ENCODE peak calls at places on chromosome 11, in nine cellular contexts. K is H1, P is AG09319, L is HFF-Myc, E is mammary epithelial cell, W is Panc1, D is AG09309, A is PC-9, T is neural crest cell. N is an unnamed sample.

GRCh38 chr11:128802358-128802981 is 64.6 kb downstream of the KCNJ1 start:
- DNase-seq in K (peak), P (no peak), L (no peak), E (peak), W (peak), D (no peak), A (no peak), T (peak), N (peak)

GRCh38 chr11:113189909-113190667 is 124.3 kb upstream of the TTC12 start:
- DNase-seq in K (no peak), P (peak), L (peak), E (peak), W (no peak), D (peak), A (peak), T (no peak), N (no peak)

GRCh38 chr11:39807904-39808303 is 1651.5 kb downstream of the LRRC4C start:
- DNase-seq in K (no peak), P (no peak), L (no peak), E (no peak), W (no peak), D (no peak), A (no peak), T (no peak), N (no peak)

GRCh38 chr11:6962141-6962540 is 35.9 kb downstream of the ZNF215 start:
- DNase-seq in K (no peak), P (no peak), L (no peak), E (no peak), W (no peak), D (no peak), A (no peak), T (no peak), N (no peak)

GRCh38 chr11:12052676-12053605 is 44.5 kb upstream of the DKK3 start:
- DNase-seq in K (no peak), P (no peak), L (no peak), E (peak), W (no peak), D (no peak), A (no peak), T (no peak), N (peak)

GRCh38 chr11:125494987-125495725 is 909 bp downstream of the FEZ1 start:
- DNase-seq in K (peak), P (no peak), L (no peak), E (peak), W (no peak), D (no peak), A (no peak), T (peak), N (peak)

GRCh38 chr11:3220521-3221407 is 2.2 kb upstream of the MRGPRG start:
- DNase-seq in K (peak), P (no peak), L (no peak), E (no peak), W (no peak), D (no peak), A (no peak), T (no peak), N (no peak)

GRCh38 chr11:79431535-79431934 is 9.3 kb downstream of the TENM4 start:
- DNase-seq in K (no peak), P (no peak), L (no peak), E (peak), W (no peak), D (no peak), A (no peak), T (no peak), N (no peak)

GRCh38 chr11:41799747-41800146 is 340.3 kb upstream of the LRRC4C start:
- DNase-seq in K (no peak), P (no peak), L (no peak), E (no peak), W (no peak), D (no peak), A (no peak), T (no peak), N (no peak)

DNA sequence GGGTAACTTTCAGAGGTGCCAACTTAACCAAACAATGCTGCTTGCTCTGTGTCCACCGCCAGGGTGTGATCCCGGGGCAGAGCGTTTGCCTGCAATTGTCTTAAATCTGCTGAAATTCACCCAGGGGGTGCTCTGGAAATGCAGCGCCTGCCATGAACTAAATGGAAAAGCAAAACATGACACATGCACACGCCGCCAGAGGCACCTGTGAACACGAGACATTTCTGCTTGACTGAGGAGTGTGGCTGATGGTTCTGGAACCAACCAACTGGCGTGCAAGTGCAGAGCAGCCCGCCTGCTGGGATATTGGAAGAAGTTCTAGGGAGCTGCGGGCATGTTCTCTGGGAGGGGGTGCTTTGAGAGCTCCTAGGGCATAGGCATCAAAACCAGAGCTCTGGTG is 30.4 kb downstream of the DSCAML1 start:
- DNase-seq in K (no peak), P (no peak), L (no peak), E (no peak), W (no peak), D (no peak), A (no peak), T (no peak), N (no peak)
- TF ChIP-seq CTCF in K (no peak), P (no peak), L (no peak), E (no peak), W (no peak), D (no peak), A (no peak), T (no peak), N (no peak)

GRCh38 chr11:120182790-120183491 is 27.9 kb upstream of the OAF start:
- DNase-seq in K (peak), P (no peak), L (no peak), E (no peak), W (no peak), D (no peak), A (no peak), T (no peak), N (no peak)
- TF ChIP-seq CTCF in K (peak), P (peak), L (peak), E (peak), W (peak), D (peak), A (peak), T (peak), N (no peak)

DNA sequence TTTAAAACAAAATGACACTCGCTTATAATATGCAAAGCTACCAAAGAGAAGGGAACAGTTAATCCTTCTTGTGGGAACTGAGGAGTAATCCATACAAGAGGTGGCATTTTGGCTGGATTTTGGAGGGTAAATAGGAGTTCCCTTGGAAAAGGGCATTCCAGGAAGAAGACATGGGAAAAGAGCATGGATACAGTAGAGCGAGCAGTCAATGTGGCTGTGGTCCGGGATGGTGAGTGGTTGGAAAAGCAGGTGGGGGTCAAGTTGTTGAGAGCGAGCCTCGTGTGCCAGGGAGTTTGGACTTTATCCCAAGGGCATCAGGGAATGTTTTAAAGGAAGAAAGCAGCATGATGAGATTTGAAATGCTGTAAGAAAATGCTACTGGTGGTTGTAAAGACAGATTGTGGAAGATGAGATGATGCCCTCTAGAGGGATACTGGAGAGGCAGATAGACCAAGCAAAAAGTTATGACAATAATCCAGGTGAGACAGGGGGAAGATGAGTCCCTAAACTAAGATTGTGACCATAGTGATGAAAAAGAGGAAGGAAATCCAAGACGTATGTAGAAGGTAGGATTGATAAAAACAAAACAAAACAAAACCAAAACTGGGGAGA is 3.8 kb upstream of the MMP7 start:
- DNase-seq in K (no peak), P (no peak), L (no peak), E (no peak), W (no peak), D (no peak), A (no peak), T (no peak), N (no peak)
- TF ChIP-seq CTCF in K (no peak), P (peak), L (no peak), E (peak), W (peak), D (peak), A (peak), T (no peak), N (no peak)

GRCh38 chr11:57476883-57477506 is 16.7 kb downstream of the RTN4RL2 start:
- DNase-seq in K (peak), P (no peak), L (no peak), E (peak), W (no peak), D (no peak), A (peak), T (no peak), N (peak)
- TF ChIP-seq CTCF in K (peak), P (peak), L (peak), E (peak), W (peak), D (peak), A (peak), T (peak), N (peak)

GRCh38 chr11:84800755-84801346 is 826.3 kb downstream of the DLG2 start:
- DNase-seq in K (no peak), P (peak), L (peak), E (peak), W (no peak), D (peak), A (peak), T (no peak), N (peak)
- TF ChIP-seq CTCF in K (no peak), P (peak), L (peak), E (peak), W (peak), D (peak), A (peak), T (peak), N (no peak)

GRCh38 chr11:27700351-27701261 is at the start of gene BDNF:
- DNase-seq in K (peak), P (no peak), L (no peak), E (no peak), W (no peak), D (no peak), A (no peak), T (no peak), N (peak)

GRCh38 chr11:27710536-27710935 is 10.3 kb upstream of the BDNF start:
- DNase-seq in K (no peak), P (no peak), L (no peak), E (no peak), W (no peak), D (no peak), A (no peak), T (no peak), N (no peak)

GRCh38 chr11:27703453-27703852 is 3.2 kb upstream of the BDNF start:
- DNase-seq in K (no peak), P (no peak), L (no peak), E (no peak), W (no peak), D (no peak), A (no peak), T (no peak), N (no peak)

GRCh38 chr11:27701262-27702105 is 1.2 kb upstream of the BDNF start:
- DNase-seq in K (no peak), P (peak), L (no peak), E (no peak), W (no peak), D (peak), A (no peak), T (no peak), N (peak)

DNA sequence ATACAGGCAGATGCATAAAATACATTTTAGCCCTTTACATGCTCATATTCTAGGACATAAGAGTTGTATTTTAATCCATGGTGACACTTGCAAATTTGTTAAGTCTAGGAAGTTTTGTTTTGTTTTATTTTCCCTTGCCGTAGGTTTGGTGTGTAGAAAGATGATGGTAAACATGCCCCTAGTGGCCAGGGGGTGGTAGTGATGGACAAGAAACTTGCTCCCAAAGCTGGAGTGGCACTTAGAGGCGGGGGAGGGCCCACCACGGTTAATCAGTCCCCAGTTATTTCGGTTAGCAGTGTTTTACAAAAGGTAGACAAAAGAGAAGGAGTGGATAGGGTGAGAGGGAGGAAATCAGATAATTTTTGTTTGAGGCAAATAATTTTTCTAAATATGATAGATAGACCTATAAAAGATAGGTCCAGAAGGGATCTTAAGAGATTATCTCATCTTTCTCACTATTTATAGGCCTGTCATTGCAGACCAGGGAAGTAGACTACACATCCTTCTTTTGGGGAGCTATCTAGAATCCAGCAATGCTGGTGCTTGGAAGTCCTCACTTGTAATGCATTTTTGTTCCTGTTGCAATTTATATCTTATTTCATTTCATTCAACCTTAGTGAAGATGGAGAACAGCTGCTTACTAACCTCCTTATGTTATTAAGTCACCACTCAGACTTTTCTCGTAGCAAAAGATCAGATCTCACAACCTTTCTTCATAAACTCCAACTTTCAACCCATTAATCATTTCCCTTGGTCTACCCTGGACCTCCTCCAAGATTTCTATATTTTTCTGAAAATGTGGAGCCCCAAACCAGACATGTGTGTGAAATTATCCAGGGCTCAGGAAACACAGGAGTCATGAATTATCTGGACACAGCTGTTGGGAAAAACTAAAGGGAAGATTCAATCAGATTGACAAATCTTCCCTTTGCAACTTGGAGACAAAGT is 5.9 kb upstream of the BDNF start:
- DNase-seq in K (no peak), P (no peak), L (no peak), E (no peak), W (no peak), D (no peak), A (no peak), T (no peak), N (peak)
- TF ChIP-seq CTCF in K (peak), P (peak), L (peak), E (peak), W (peak), D (peak), A (peak), T (peak), N (peak)

DNA sequence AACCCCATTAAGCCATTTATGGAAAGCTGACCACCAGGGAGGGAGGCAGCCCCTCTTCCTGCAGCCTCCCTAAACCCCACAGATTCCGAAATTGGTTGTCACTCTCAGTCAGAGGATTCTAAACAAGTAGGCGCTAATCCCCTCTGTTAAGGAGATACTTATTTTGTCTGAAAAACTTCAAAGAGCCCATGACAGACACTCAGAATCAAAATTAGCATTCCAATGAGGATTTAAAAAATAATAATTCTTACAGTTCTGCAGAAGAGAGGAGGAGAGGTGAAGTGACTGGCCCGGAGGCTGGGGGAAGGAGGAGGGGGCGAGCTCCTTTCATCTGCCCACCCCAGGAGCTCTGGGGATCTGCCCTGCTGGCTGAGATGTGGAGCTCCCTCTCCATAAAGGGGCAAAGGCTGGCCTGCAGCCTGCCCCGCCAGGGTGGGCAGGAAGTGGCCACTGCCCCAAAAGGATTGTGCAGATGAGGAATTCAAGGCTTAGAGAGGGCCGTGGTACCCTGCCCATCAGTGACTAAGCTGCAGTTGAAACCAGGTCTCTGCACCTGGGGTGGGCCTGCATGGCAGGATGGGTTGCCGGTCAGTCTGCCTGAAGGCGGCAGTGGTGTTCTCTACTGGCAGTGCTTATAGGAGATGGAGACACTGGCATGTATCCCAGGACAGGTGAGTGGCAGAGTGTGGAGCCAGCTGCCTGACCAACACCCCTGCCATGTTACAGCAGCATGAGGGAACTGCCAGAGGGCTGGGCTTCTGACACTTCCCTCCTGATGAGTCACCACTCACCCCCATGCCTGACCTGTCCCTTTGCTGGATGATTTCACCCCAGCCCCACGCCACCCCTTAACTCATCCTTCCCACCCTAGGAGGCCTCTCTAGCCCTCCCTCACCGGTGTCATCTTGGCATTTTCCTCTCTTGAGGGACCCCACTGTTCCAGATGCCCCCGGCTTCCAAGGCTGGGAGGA is 70.0 kb upstream of the LMO1 start:
- DNase-seq in K (no peak), P (no peak), L (no peak), E (peak), W (no peak), D (no peak), A (peak), T (no peak), N (peak)
- TF ChIP-seq CTCF in K (peak), P (no peak), L (no peak), E (no peak), W (peak), D (no peak), A (peak), T (no peak), N (no peak)

GRCh38 chr11:95678988-95679387 is 110.6 kb downstream of the FAM76B start:
- DNase-seq in K (no peak), P (no peak), L (no peak), E (no peak), W (no peak), D (no peak), A (no peak), T (no peak), N (no peak)

GRCh38 chr11:95674669-95675358 is 114.8 kb downstream of the FAM76B start:
- DNase-seq in K (no peak), P (no peak), L (no peak), E (no peak), W (no peak), D (no peak), A (no peak), T (no peak), N (no peak)

GRCh38 chr11:95680169-95680929 is 109.2 kb downstream of the FAM76B start:
- DNase-seq in K (no peak), P (no peak), L (peak), E (peak), W (no peak), D (peak), A (no peak), T (no peak), N (no peak)

GRCh38 chr11:95675585-95675984 is 114.0 kb downstream of the FAM76B start:
- DNase-seq in K (no peak), P (no peak), L (no peak), E (no peak), W (no peak), D (no peak), A (no peak), T (no peak), N (no peak)

GRCh38 chr11:95676280-95676679 is 113.3 kb downstream of the FAM76B start:
- DNase-seq in K (no peak), P (no peak), L (no peak), E (no peak), W (no peak), D (no peak), A (no peak), T (no peak), N (no peak)
- TF ChIP-seq CTCF in K (no peak), P (no peak), L (no peak), E (no peak), W (no peak), D (no peak), A (no peak), T (no peak), N (no peak)

DNA sequence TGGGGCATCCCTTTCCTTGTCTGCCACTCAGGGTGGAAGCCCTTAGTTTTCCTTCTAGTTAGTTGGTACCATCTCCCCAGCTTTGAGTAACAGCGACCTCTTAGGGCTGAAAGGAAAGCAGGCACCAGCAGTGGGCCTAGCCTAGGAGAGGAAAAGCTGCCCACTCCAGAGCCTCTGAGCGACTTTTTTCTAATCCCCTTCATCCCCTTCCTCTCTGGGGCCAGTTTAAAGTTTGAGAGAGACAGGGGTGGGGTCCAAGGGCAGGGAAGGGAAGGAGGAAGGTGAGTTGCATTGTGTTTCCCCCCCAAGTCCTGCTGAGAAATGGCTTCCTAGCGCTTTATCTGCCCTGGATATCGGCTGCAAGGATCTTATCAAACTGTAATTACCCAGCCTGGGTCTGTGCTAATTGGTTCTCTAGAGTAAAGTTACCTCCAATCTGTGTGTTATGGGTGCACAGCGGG is 573.9 kb upstream of the CADM1 start:
- DNase-seq in K (no peak), P (no peak), L (no peak), E (no peak), W (peak), D (no peak), A (no peak), T (peak), N (no peak)
- TF ChIP-seq CTCF in K (peak), P (no peak), L (no peak), E (peak), W (peak), D (peak), A (peak), T (peak), N (no peak)